ENCODE peak calls at places on chromosomes 2 and 18, in nine cellular contexts. Y is MM.1S; U is lung; B is CD4-positive, CD25-positive, alpha-beta regulatory T cell; S is H9; E is SJSA1; Q is GM23338; K is Panc1; D is BE2C. T is an unnamed sample. For H3K4me1, the result is how much of the 10 kb centered on the place peaks cover.

GRCh38 chr2:14348247-14348646 is 284.3 kb upstream of the LRATD1 start:
- DNase-seq in Y (no peak), U (no peak), B (no peak), S (no peak), E (no peak), Q (no peak), K (no peak), D (no peak), T (no peak)

GRCh38 chr2:16103614-16104344 is 163.4 kb downstream of the MYCN start:
- DNase-seq in Y (no peak), U (no peak), B (no peak), S (peak), E (no peak), Q (peak), K (no peak), D (peak), T (no peak)

GRCh38 chr18:27298215-27298804 is 113.2 kb upstream of the CHST9 start:
- DNase-seq in Y (no peak), U (no peak), B (no peak), S (no peak), E (no peak), Q (peak), K (no peak), D (no peak), T (no peak)

GRCh38 chr2:43773876-43774613 is at the start of gene DYNC2LI1:
- DNase-seq in Y (peak), U (peak), B (peak), S (peak), E (peak), Q (peak), K (peak), D (peak), T (peak)

GRCh38 chr2:175097297-175097696 is 70.7 kb downstream of the ATF2 start:
- DNase-seq in Y (no peak), U (no peak), B (no peak), S (no peak), E (peak), Q (no peak), K (peak), D (no peak), T (no peak)

GRCh38 chr2:11710210-11710609 is 36.2 kb upstream of the LPIN1 start:
- DNase-seq in Y (no peak), U (no peak), B (no peak), S (no peak), E (peak), Q (no peak), K (no peak), D (no peak), T (no peak)

GRCh38 chr2:26175191-26175715 is 2.4 kb downstream of the GAREM2 start:
- DNase-seq in Y (no peak), U (no peak), B (no peak), S (no peak), E (no peak), Q (no peak), K (no peak), D (no peak), T (no peak)

GRCh38 chr18:39685303-39685902 is 2119.8 kb upstream of the CELF4 start:
- DNase-seq in Y (no peak), U (no peak), B (no peak), S (peak), E (no peak), Q (peak), K (no peak), D (no peak), T (no peak)

GRCh38 chr2:46299365-46300263 is 2.4 kb downstream of the EPAS1 start:
- DNase-seq in Y (no peak), U (peak), B (no peak), S (peak), E (no peak), Q (peak), K (no peak), D (peak), T (no peak)
- H3K4me1 ChIP-seq in Y (under half), U (under half), B (under half), S (under half), E (under half), Q (under half), K (under half), D (under half), T (under half)

GRCh38 chr18:77052656-77053309 is 79.8 kb downstream of the MBP start:
- DNase-seq in Y (no peak), U (no peak), B (no peak), S (no peak), E (no peak), Q (no peak), K (no peak), D (peak), T (no peak)
- H3K4me1 ChIP-seq in Y (under half), U (under half), B (half or more), S (under half), E (under half), Q (under half), K (under half), D (under half), T (half or more)

GRCh38 chr2:133839677-133840076 is 271.4 kb upstream of the NCKAP5 start:
- DNase-seq in Y (peak), U (no peak), B (no peak), S (no peak), E (no peak), Q (no peak), K (no peak), D (no peak), T (no peak)
- H3K4me1 ChIP-seq in Y (under half), U (under half), B (under half), S (under half), E (half or more), Q (under half), K (under half), D (under half), T (under half)

GRCh38 chr2:47891369-47892337 is 14.6 kb downstream of the FBXO11 start:
- DNase-seq in Y (no peak), U (no peak), B (no peak), S (no peak), E (no peak), Q (no peak), K (no peak), D (no peak), T (no peak)

GRCh38 chr2:47893771-47894170 is 12.5 kb downstream of the FBXO11 start:
- DNase-seq in Y (no peak), U (no peak), B (no peak), S (no peak), E (no peak), Q (no peak), K (no peak), D (no peak), T (no peak)

GRCh38 chr2:47890711-47891368 is 15.5 kb downstream of the FBXO11 start:
- DNase-seq in Y (no peak), U (no peak), B (no peak), S (no peak), E (no peak), Q (no peak), K (no peak), D (no peak), T (no peak)

GRCh38 chr2:47888581-47889280 is 17.6 kb downstream of the FBXO11 start:
- DNase-seq in Y (no peak), U (no peak), B (peak), S (no peak), E (no peak), Q (no peak), K (no peak), D (no peak), T (no peak)

DNA sequence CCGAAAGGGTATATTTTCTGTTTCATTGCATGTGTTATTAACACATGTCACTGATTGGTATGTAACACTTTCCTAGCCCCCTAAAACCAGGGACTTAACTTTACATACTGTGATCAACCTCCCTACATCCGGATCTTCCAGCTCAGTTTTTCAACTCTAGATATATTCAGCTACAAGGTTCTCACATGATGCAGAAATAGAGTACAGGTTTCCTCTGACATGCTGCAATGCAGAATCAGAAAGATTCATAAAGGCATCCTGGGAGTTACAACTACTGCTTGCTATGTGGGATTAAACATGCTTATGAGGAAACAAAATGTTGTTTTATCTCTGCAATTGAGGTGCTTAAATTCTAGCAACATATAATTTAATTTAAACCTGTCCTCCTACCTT is 14.0 kb downstream of the FBXO11 start:
- DNase-seq in Y (no peak), U (no peak), B (no peak), S (no peak), E (no peak), Q (no peak), K (no peak), D (no peak), T (no peak)
- H3K4me1 ChIP-seq in Y (under half), U (under half), B (under half), S (under half), E (under half), Q (under half), K (under half), D (under half), T (under half)